ENCODE peak calls at places on chromosomes 2 and 18, in seven cellular contexts. A, M, Z, E, V, U and O are unnamed samples.

GRCh38 chr2:219430633-219431615 is 3.7 kb upstream of the SPEG start:
- DNase-seq in M (no peak), Z (peak; percentile 77), U (no peak), E (no peak), V (peak; percentile 58), A (no peak), O (no peak)

GRCh38 chr2:191041418-191042161 is 27.6 kb upstream of the STAT1 start:
- DNase-seq in E (peak; percentile 65), M (no peak), Z (no peak), V (peak; percentile 53), A (peak; percentile 24), U (no peak), O (no peak)

GRCh38 chr2:237978058-237978712 is 11.4 kb downstream of the UBE2F start:
- DNase-seq in Z (peak; percentile 73), E (no peak), A (no peak), U (no peak), M (no peak), V (peak; percentile 47), O (no peak)

GRCh38 chr2:192051533-192051932 is 143.2 kb downstream of the TMEFF2 start:
- DNase-seq in A (no peak), U (no peak), M (no peak), Z (no peak), E (no peak), V (no peak), O (no peak)

GRCh38 chr2:176650101-176650500 is 380.9 kb downstream of the MTX2 start:
- DNase-seq in Z (peak; percentile 13), E (no peak), M (no peak), U (no peak), V (no peak), A (no peak), O (no peak)

GRCh38 chr2:189492451-189492850 is 51.2 kb downstream of the WDR75 start:
- DNase-seq in V (peak; percentile 15), E (no peak), Z (no peak), A (peak; percentile 10), U (no peak), M (no peak), O (no peak)

GRCh38 chr2:30366199-30366691 is 80.8 kb upstream of the LCLAT1 start:
- DNase-seq in Z (peak; percentile 37), M (no peak), A (peak; percentile 29), U (no peak), V (peak; percentile 73), E (peak; percentile 32), O (no peak)

GRCh38 chr2:3557588-3558204 is 437 bp downstream of the RNASEH1 start:
- DNase-seq in V (no peak), M (no peak), Z (no peak), A (no peak), U (no peak), E (no peak), O (no peak)

GRCh38 chr2:216070195-216070594 is 11.4 kb downstream of the PECR start:
- DNase-seq in U (no peak), M (no peak), A (no peak), E (no peak), V (no peak), Z (no peak), O (no peak)

GRCh38 chr18:63700501-63700900 is 2.3 kb upstream of the SERPINB11 start:
- DNase-seq in V (no peak), E (no peak), M (no peak), U (no peak), Z (no peak), A (no peak), O (no peak)

GRCh38 chr18:3973191-3973590 is 481.9 kb downstream of the DLGAP1 start:
- DNase-seq in M (no peak), V (no peak), U (no peak), Z (no peak), E (no peak), A (no peak), O (no peak)

GRCh38 chr2:8225257-8225656 is 456.6 kb upstream of the ID2 start:
- DNase-seq in V (no peak), E (no peak), U (no peak), M (no peak), A (no peak), Z (no peak), O (no peak)

GRCh38 chr2:3628800-3629199 is 29.2 kb upstream of the ALLC start:
- DNase-seq in A (no peak), M (no peak), Z (no peak), V (no peak), U (no peak), E (peak; percentile 72), O (no peak)

GRCh38 chr18:40313030-40313642 is 1641.9 kb upstream of the PIK3C3 start:
- DNase-seq in A (no peak), E (no peak), V (no peak), U (no peak), Z (no peak), M (no peak), O (peak; percentile 21)

GRCh38 chr2:63843093-63843492 is 1.4 kb downstream of the UGP2 start:
- DNase-seq in A (no peak), M (no peak), V (no peak), Z (no peak), E (no peak), U (no peak), O (no peak)

GRCh38 chr18:46070683-46071614 is 1.1 kb downstream of the PSTPIP2 start:
- DNase-seq in E (no peak), V (no peak), M (no peak), Z (no peak), U (no peak), A (no peak), O (no peak)

GRCh38 chr2:133908171-133908570 is 339.9 kb upstream of the NCKAP5 start:
- DNase-seq in V (no peak), M (no peak), E (no peak), A (no peak), U (no peak), Z (no peak), O (no peak)